ENCODE peak calls at places on chromosomes 6 and 20, in four cellular contexts. D, P, I and E are unnamed samples.

GRCh38 chr20:52303281-52303950 is 111.8 kb upstream of the ZFP64 start:
- DNase-seq in D (no peak), P (no peak), I (no peak), E (no peak)

GRCh38 chr6:5855787-5856186 is 150.9 kb downstream of the NRN1 start:
- DNase-seq in D (no peak), I (no peak), P (no peak), E (no peak)

GRCh38 chr6:28606424-28607391 is 81.0 kb downstream of the GPX5 start:
- DNase-seq in P (peak; percentile 83), I (peak; percentile 84), D (peak; percentile 45), E (peak; percentile 55)

GRCh38 chr20:62835931-62836861 is 19.3 kb downstream of the COL9A3 start:
- DNase-seq in I (no peak), D (no peak), P (no peak), E (no peak)

GRCh38 chr6:106347219-106347618 is 13.3 kb upstream of the CRYBG1 start:
- DNase-seq in I (no peak), D (no peak), P (no peak), E (no peak)

GRCh38 chr6:43434943-43435342 is 7.6 kb downstream of the ABCC10 start:
- DNase-seq in P (no peak), I (no peak), D (no peak), E (no peak)

GRCh38 chr6:5214570-5215052 is 46.1 kb downstream of the LYRM4 start:
- DNase-seq in P (peak; percentile 25), I (peak; percentile 90), D (no peak), E (peak; percentile 23)

GRCh38 chr6:12048609-12049008 is 36.5 kb downstream of the HIVEP1 start:
- DNase-seq in D (no peak), I (no peak), P (no peak), E (no peak)

GRCh38 chr6:25366785-25367657 is 87.8 kb downstream of the CARMIL1 start:
- DNase-seq in I (no peak), P (no peak), D (peak; percentile 39), E (no peak)

GRCh38 chr6:131828946-131829345 is 21.1 kb downstream of the ENPP1 start:
- DNase-seq in I (no peak), D (no peak), P (no peak), E (no peak)

GRCh38 chr6:70221025-70221714 is 81.7 kb downstream of the COL9A1 start:
- DNase-seq in I (no peak), P (peak; percentile 12), D (no peak), E (peak; percentile 8)

GRCh38 chr6:47737406-47737805 is 39.0 kb downstream of the ADGRF4 start:
- DNase-seq in I (no peak), P (no peak), D (no peak), E (no peak)

GRCh38 chr6:157634566-157634965 is 188.5 kb upstream of the SNX9 start:
- DNase-seq in P (no peak), I (no peak), D (no peak), E (no peak)

GRCh38 chr6:14734052-14734415 is 511.8 kb upstream of the JARID2 start:
- DNase-seq in P (no peak), I (no peak), D (no peak), E (no peak)

GRCh38 chr20:57990396-57990987 is 238.0 kb downstream of the ANKRD60 start:
- DNase-seq in P (no peak), I (no peak), D (no peak), E (no peak)

GRCh38 chr6:83707829-83708545 is 914 bp downstream of the SNAP91 start:
- DNase-seq in D (no peak), I (peak; percentile 67), P (no peak), E (no peak)

GRCh38 chr20:43925786-43926185 is 11.1 kb downstream of the TOX2 start:
- DNase-seq in D (no peak), I (no peak), P (no peak), E (no peak)

GRCh38 chr6:125700591-125701353 is 48.7 kb upstream of the HEY2 start:
- DNase-seq in D (no peak), I (no peak), P (no peak), E (peak; percentile 54)

GRCh38 chr6:151292974-151293373 is 53.2 kb downstream of the AKAP12 start:
- DNase-seq in D (no peak), I (no peak), P (no peak), E (no peak)

GRCh38 chr6:134420638-134421181 is 102.8 kb upstream of the SGK1 start:
- DNase-seq in P (no peak), D (no peak), I (no peak), E (no peak)

GRCh38 chr20:29298759-29299613 is 1958.5 kb upstream of the DEFB115 start:
- DNase-seq in D (no peak), P (no peak), I (no peak), E (no peak)

GRCh38 chr6:63941747-63942470 is 306.3 kb downstream of the PHF3 start:
- DNase-seq in I (no peak), P (peak; percentile 94), D (no peak), E (no peak)

GRCh38 chr6:16783952-16784351 is 22.7 kb upstream of the ATXN1 start:
- DNase-seq in P (no peak), I (no peak), D (no peak), E (no peak)

GRCh38 chr6:31970604-31971271 is 1.2 kb downstream of the DXO start:
- DNase-seq in D (no peak), I (no peak), P (no peak), E (no peak)

GRCh38 chr6:42929928-42930360 is 664 bp downstream of the CNPY3 start:
- DNase-seq in I (no peak), D (peak; percentile 97), P (no peak), E (peak; percentile 16)

GRCh38 chr6:170056329-170056728 is 234.5 kb downstream of the DLL1 start:
- DNase-seq in P (no peak), I (peak; percentile 19), D (no peak), E (no peak)

GRCh38 chr6:116397960-116398359 is 27.2 kb downstream of the DSE start:
- DNase-seq in P (no peak), D (no peak), I (no peak), E (no peak)
- H3K4me3 ChIP-seq in P (no peak overlapping the region), D (no peak overlapping the region), I (no peak overlapping the region), E (no peak overlapping the region)

GRCh38 chr6:95648636-95649035 is 71.3 kb downstream of the MANEA start:
- DNase-seq in D (no peak), I (no peak), P (peak; percentile 46), E (no peak)
- TF ChIP-seq YY1 in D (no peak), I (no peak), P (no peak), E (no peak)

GRCh38 chr20:7967199-7967844 is 27.1 kb upstream of the HAO1 start:
- DNase-seq in P (no peak), I (no peak), D (no peak), E (no peak)
- TF ChIP-seq SUZ12 in P (no peak), I (no peak), D (no peak), E (no peak)

DNA sequence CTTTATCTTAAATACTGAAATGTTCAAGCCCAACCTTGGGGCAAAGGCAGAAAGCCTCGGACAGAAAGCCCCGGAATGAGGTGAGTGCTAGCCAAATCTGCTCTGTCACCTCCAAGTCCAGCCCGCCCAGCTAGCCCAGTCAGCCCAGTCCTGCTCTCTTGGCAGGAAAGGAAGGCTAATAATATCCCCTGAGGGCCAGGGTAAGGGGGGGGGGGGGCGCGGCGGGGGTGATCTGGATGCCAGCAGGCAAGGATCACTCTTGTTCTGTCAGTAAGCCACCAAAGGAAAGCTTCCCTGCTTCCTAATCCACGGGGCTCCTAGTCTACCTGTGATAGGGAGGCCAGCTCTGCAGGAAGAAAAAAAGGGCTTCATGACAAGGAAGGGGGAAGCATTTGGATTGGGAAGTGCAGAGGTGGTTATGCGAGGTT is 1.1 kb downstream of the NDRG3 start:
- DNase-seq in I (no peak), P (no peak), D (no peak), E (no peak)
- H3K4me3 ChIP-seq in I (peak overlapping the region; percentile 60), P (peak overlapping the region; percentile 93), D (peak overlapping the region; percentile 94), E (peak overlapping the region; percentile 74)